ENCODE peak calls at places on chromosomes 5 and 9, in six cellular contexts. H is mesenchymal stem cell, D is trophoblast cell, Z is neuronal stem cell, Q is H9, N is H1. O is an unnamed sample.

GRCh38 chr5:169828385-169828784 is 151.9 kb downstream of the INSYN2B start:
- DNase-seq in H (no peak), D (no peak), Q (no peak), Z (no peak), N (no peak), O (no peak)

GRCh38 chr9:130442746-130443455 is 1.9 kb upstream of the ASS1 start:
- DNase-seq in D (peak), Z (no peak), Q (no peak), N (no peak), H (no peak), O (no peak)

GRCh38 chr5:1010641-1011046 is 2.0 kb downstream of the NKD2 start:
- DNase-seq in N (no peak), D (no peak), Z (no peak), Q (no peak), H (no peak), O (no peak)

GRCh38 chr5:60487885-60488425 is 212.0 kb downstream of the DEPDC1B start:
- DNase-seq in D (peak), N (no peak), Q (no peak), H (peak), Z (no peak), O (no peak)

GRCh38 chr9:77598510-77598909 is 49.6 kb downstream of the GNA14 start:
- DNase-seq in D (no peak), Z (no peak), H (peak), Q (no peak), N (no peak), O (peak)

GRCh38 chr5:43648499-43649124 is 45.6 kb downstream of the NNT start:
- DNase-seq in Z (no peak), N (no peak), Q (no peak), D (no peak), H (no peak), O (peak)

GRCh38 chr9:134130503-134131375 is 5.1 kb upstream of the WDR5 start:
- DNase-seq in H (no peak), Z (peak), N (peak), Q (peak), D (peak), O (peak)

GRCh38 chr5:78964889-78965288 is 20.2 kb downstream of the ARSB start:
- DNase-seq in Z (peak), N (no peak), D (peak), Q (no peak), H (peak), O (peak)

GRCh38 chr5:60916646-60917045 is 28.2 kb downstream of the ERCC8 start:
- DNase-seq in H (no peak), Q (no peak), Z (no peak), N (no peak), D (no peak), O (peak)

GRCh38 chr5:95022967-95023695 is 261.8 kb downstream of the MCTP1 start:
- DNase-seq in N (no peak), Q (no peak), D (no peak), H (peak), Z (no peak), O (no peak)

GRCh38 chr5:77990020-77990419 is 213.9 kb upstream of the TBCA start:
- DNase-seq in N (no peak), D (no peak), H (no peak), Z (no peak), Q (peak), O (no peak)

GRCh38 chr5:33275391-33275790 is 165.4 kb upstream of the TARS1 start:
- DNase-seq in Z (no peak), H (peak), Q (no peak), D (no peak), N (no peak), O (no peak)

GRCh38 chr9:935348-935965 is 41.0 kb upstream of the DMRT3 start:
- DNase-seq in H (no peak), D (peak), Z (no peak), N (no peak), Q (no peak), O (peak)

GRCh38 chr5:14250778-14251711 is 107.9 kb downstream of the TRIO start:
- DNase-seq in D (no peak), N (no peak), H (no peak), Z (no peak), Q (no peak), O (no peak)

GRCh38 chr9:92147030-92147853 is 32.0 kb upstream of the SPTLC1 start:
- DNase-seq in H (peak), Z (no peak), N (no peak), D (peak), Q (peak), O (peak)

GRCh38 chr9:2132484-2133082 is 117.4 kb downstream of the SMARCA2 start:
- DNase-seq in D (peak), H (peak), N (no peak), Z (peak), Q (no peak), O (peak)

GRCh38 chr9:132171702-132172101 is 9.8 kb downstream of the NTNG2 start:
- DNase-seq in Q (no peak), H (no peak), Z (no peak), D (no peak), N (no peak), O (no peak)

GRCh38 chr5:159854916-159855315 is 61.4 kb upstream of the ADRA1B start:
- DNase-seq in N (no peak), Z (no peak), Q (no peak), H (no peak), D (peak), O (peak)

GRCh38 chr5:74519679-74520078 is 120.8 kb downstream of the ENC1 start:
- DNase-seq in H (no peak), Q (no peak), D (no peak), Z (no peak), N (no peak), O (no peak)

GRCh38 chr5:154603011-154603410 is 125.0 kb upstream of the HAND1 start:
- DNase-seq in D (no peak), Z (no peak), Q (no peak), H (no peak), N (no peak), O (no peak)

GRCh38 chr5:38373733-38374132 is 115.4 kb downstream of the EGFLAM start:
- DNase-seq in Z (no peak), Q (no peak), N (no peak), D (no peak), H (no peak), O (peak)

GRCh38 chr5:170195876-170196275 is 36.9 kb upstream of the C5orf58 start:
- DNase-seq in D (no peak), Q (no peak), N (no peak), H (no peak), Z (no peak), O (no peak)

GRCh38 chr5:142465476-142465875 is 140.7 kb upstream of the SPRY4 start:
- DNase-seq in N (no peak), H (peak), D (no peak), Z (no peak), Q (no peak), O (no peak)

GRCh38 chr9:83992407-83992806 is 11.8 kb downstream of the RMI1 start:
- DNase-seq in Q (no peak), N (no peak), D (no peak), H (peak), Z (no peak), O (peak)

GRCh38 chr9:93577045-93577939 is 908 bp downstream of the PHF2 start:
- DNase-seq in Q (no peak), H (peak), D (peak), Z (peak), N (no peak), O (no peak)

GRCh38 chr5:126852104-126852531 is 75.2 kb downstream of the LMNB1 start:
- DNase-seq in N (peak), H (no peak), Z (no peak), D (no peak), Q (no peak), O (peak)

GRCh38 chr9:69049094-69049493 is 13.5 kb downstream of the FXN start:
- DNase-seq in D (no peak), Q (no peak), H (no peak), Z (no peak), N (no peak), O (no peak)

GRCh38 chr9:86098793-86099694 is at the start of gene GOLM1:
- DNase-seq in D (peak), N (peak), Z (peak), H (peak), Q (peak), O (peak)

GRCh38 chr5:37165761-37166160 is 83.4 kb downstream of the CPLANE1 start:
- DNase-seq in Q (no peak), D (no peak), N (no peak), H (no peak), Z (no peak), O (no peak)

GRCh38 chr5:132807163-132807838 is 5.8 kb upstream of the SOWAHA start:
- DNase-seq in Q (peak), Z (no peak), D (no peak), H (peak), N (no peak), O (no peak)

GRCh38 chr9:133631111-133631510 is 5.1 kb upstream of the DBH start:
- DNase-seq in N (no peak), D (no peak), H (no peak), Z (no peak), Q (no peak), O (no peak)

GRCh38 chr5:9951861-9952260 is 297.8 kb downstream of the ATPSCKMT start:
- DNase-seq in N (no peak), Z (no peak), D (no peak), H (no peak), Q (no peak), O (no peak)

DNA sequence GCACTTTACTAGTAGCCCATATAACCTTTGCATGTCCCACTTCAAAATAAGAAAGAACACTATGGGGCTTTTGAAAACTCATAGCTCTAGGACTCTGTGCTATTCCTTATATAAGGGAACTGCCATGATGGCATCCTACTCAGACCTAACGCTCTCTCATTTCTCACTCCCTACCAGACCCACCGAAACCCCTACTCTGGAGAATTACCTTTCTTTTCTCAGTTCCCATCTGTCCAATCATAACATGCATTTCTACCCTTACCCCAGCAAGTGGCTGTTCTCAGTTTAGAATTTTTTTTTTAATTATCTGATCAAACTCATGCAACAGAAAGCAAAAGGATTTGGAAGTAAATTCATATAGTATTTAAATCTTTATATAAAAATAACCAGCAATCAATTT is 27.3 kb downstream of the CARNMT1 start:
- DNase-seq in Q (no peak), H (no peak), Z (no peak), D (no peak), N (no peak), O (no peak)
- H2AK5ac ChIP-seq in Q (no peak), H (no peak), Z (no peak), D (no peak), N (no peak), O (no peak)

GRCh38 chr9:34179528-34180138 is 790 bp downstream of the UBAP1 start:
- DNase-seq in H (peak), D (peak), Z (no peak), N (no peak), Q (no peak), O (peak)
- H3K14ac ChIP-seq in H (peak), D (peak), Z (no peak), N (no peak), Q (peak), O (peak)

GRCh38 chr5:137071941-137072340 is 427.2 kb downstream of the SPOCK1 start:
- DNase-seq in H (no peak), Z (no peak), N (no peak), D (no peak), Q (no peak), O (no peak)

GRCh38 chr5:137071526-137071925 is 427.6 kb downstream of the SPOCK1 start:
- DNase-seq in D (no peak), N (no peak), Z (no peak), Q (no peak), H (no peak), O (no peak)

GRCh38 chr5:137069358-137069757 is 429.8 kb downstream of the SPOCK1 start:
- DNase-seq in D (no peak), Z (no peak), N (no peak), Q (no peak), H (no peak), O (no peak)

GRCh38 chr5:137072376-137073174 is 426.6 kb downstream of the SPOCK1 start:
- DNase-seq in Z (no peak), N (no peak), D (no peak), Q (no peak), H (no peak), O (no peak)

GRCh38 chr5:137070521-137070920 is 428.6 kb downstream of the SPOCK1 start:
- DNase-seq in N (no peak), H (no peak), Z (no peak), D (no peak), Q (no peak), O (no peak)
- H2AK5ac ChIP-seq in N (no peak), H (no peak), Z (no peak), D (no peak), Q (no peak), O (no peak)

GRCh38 chr5:45261125-45261524 is 435.1 kb downstream of the HCN1 start:
- DNase-seq in H (no peak), Z (no peak), D (no peak), N (no peak), Q (no peak), O (no peak)

GRCh38 chr5:45262061-45262590 is 434.1 kb downstream of the HCN1 start:
- DNase-seq in N (no peak), Z (no peak), D (no peak), Q (no peak), H (no peak), O (no peak)

GRCh38 chr5:45260292-45260691 is 435.9 kb downstream of the HCN1 start:
- DNase-seq in N (no peak), Z (no peak), Q (no peak), D (no peak), H (no peak), O (no peak)

DNA sequence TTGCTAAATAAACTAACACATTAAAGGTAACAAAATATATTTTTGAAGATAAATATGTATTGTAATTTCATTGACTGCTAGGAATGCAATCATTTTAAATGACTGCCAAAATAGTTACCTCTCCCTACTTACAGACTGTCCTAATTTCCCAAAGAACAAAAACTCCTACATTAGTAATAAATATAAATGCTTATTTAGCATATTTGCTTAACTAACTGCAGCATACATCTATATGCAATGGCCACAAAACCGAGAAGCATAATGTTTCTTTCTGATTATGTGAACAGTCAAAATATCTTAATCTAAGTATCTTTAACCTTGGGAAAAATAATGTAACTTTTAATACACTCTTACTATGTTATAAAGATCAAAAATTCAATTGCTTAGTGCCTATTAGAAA is 431.7 kb downstream of the HCN1 start:
- DNase-seq in D (no peak), H (no peak), N (no peak), Q (no peak), Z (no peak), O (no peak)
- H3K14ac ChIP-seq in D (no peak), H (no peak), N (no peak), Q (no peak), Z (no peak), O (no peak)

O was measured in IMR-90.